ENCODE peak calls at places on chromosomes 4 and X, in eight cellular contexts. D is adrenal gland, B is tibial nerve, I is transverse colon, S is GM12891, Q is stomach, X is ovary, M is sigmoid colon. O is an unnamed sample.

GRCh38 chrX:100643943-100644587 is at the start of gene SRPX2:
- DNase-seq in D (peak), Q (no peak), X (peak), I (peak), M (peak), B (peak), S (no peak), O (peak)

GRCh38 chr4:172998527-172999469 is 169.8 kb upstream of the GALNT7 start:
- DNase-seq in X (no peak), S (no peak), B (no peak), Q (no peak), D (no peak), I (no peak), M (no peak), O (no peak)

GRCh38 chr4:926538-926937 is 5.6 kb downstream of the GAK start:
- DNase-seq in D (no peak), S (no peak), I (peak), X (no peak), B (no peak), Q (peak), M (no peak), O (peak)

GRCh38 chrX:65509400-65509799 is 25.2 kb downstream of the LAS1L start:
- DNase-seq in B (no peak), Q (no peak), S (no peak), I (no peak), X (no peak), D (no peak), M (no peak), O (no peak)

GRCh38 chr4:107736924-107737448 is 17.0 kb upstream of the PAPSS1 start:
- DNase-seq in M (no peak), Q (no peak), D (peak), I (peak), X (peak), B (no peak), S (no peak), O (peak)

GRCh38 chrX:10939384-10939783 is 171.7 kb upstream of the HCCS start:
- DNase-seq in B (no peak), Q (no peak), I (no peak), S (no peak), M (no peak), D (no peak), X (no peak), O (no peak)

GRCh38 chr4:94507708-94508107 is 56.0 kb downstream of the PDLIM5 start:
- DNase-seq in I (peak), S (no peak), D (peak), M (no peak), B (peak), Q (no peak), X (no peak), O (peak)

GRCh38 chr4:14379148-14379547 is 623.1 kb upstream of the CPEB2 start:
- DNase-seq in S (no peak), B (no peak), M (no peak), I (no peak), Q (no peak), X (no peak), D (no peak), O (no peak)

GRCh38 chr4:83639849-83640493 is 104.1 kb downstream of the GPAT3 start:
- DNase-seq in M (no peak), Q (peak), D (peak), B (peak), X (peak), S (peak), I (peak), O (peak)

GRCh38 chr4:20487446-20487845 is 212.8 kb upstream of the PACRGL start:
- DNase-seq in S (no peak), X (no peak), Q (no peak), B (no peak), M (no peak), I (no peak), D (no peak), O (no peak)

GRCh38 chrX:9682456-9682855 is 83.2 kb downstream of the GPR143 start:
- DNase-seq in M (no peak), S (no peak), I (peak), B (peak), Q (no peak), D (no peak), X (no peak), O (no peak)

GRCh38 chr4:138275216-138275615 is 33.1 kb upstream of the SLC7A11 start:
- DNase-seq in S (no peak), Q (no peak), I (no peak), M (no peak), X (no peak), B (no peak), D (no peak), O (no peak)

GRCh38 chr4:147078362-147078761 is 132.7 kb upstream of the TTC29 start:
- DNase-seq in M (no peak), I (no peak), B (no peak), S (no peak), Q (no peak), X (no peak), D (no peak), O (no peak)

GRCh38 chr4:170270628-170271027 is 180.9 kb upstream of the AADAT start:
- DNase-seq in D (no peak), B (no peak), S (no peak), X (no peak), I (no peak), Q (no peak), M (no peak), O (no peak)

GRCh38 chr4:159698336-159698735 is 595.5 kb downstream of the RAPGEF2 start:
- DNase-seq in X (no peak), D (no peak), I (no peak), B (no peak), Q (no peak), S (no peak), M (no peak), O (no peak)

GRCh38 chrX:133670394-133670793 is 255.1 kb upstream of the GPC4 start:
- DNase-seq in X (no peak), S (no peak), M (no peak), B (peak), D (no peak), I (no peak), Q (no peak), O (peak)

GRCh38 chrX:68421651-68422050 is 11.6 kb downstream of the OPHN1 start:
- DNase-seq in M (no peak), D (no peak), Q (no peak), I (no peak), B (no peak), X (no peak), S (no peak), O (no peak)

GRCh38 chrX:71167031-71167781 is 22.6 kb downstream of the NLGN3 start:
- DNase-seq in X (no peak), B (no peak), S (no peak), M (no peak), D (no peak), I (no peak), Q (no peak), O (no peak)

GRCh38 chr4:151665022-151665421 is 95.8 kb downstream of the GATB start:
- DNase-seq in S (no peak), D (no peak), Q (no peak), I (no peak), X (no peak), B (no peak), M (no peak), O (no peak)

GRCh38 chr4:147360301-147360700 is 120.6 kb upstream of the EDNRA start:
- DNase-seq in I (no peak), X (no peak), S (no peak), M (no peak), Q (no peak), D (no peak), B (no peak), O (no peak)

GRCh38 chr4:154503598-154503997 is 12.0 kb upstream of the DCHS2 start:
- DNase-seq in S (no peak), Q (no peak), X (no peak), B (no peak), I (no peak), D (no peak), M (no peak), O (no peak)

GRCh38 chr4:104592894-104593470 is 98.3 kb upstream of the CXXC4 start:
- DNase-seq in I (no peak), B (no peak), X (no peak), S (no peak), D (no peak), M (no peak), Q (no peak), O (no peak)

GRCh38 chr4:168744021-168744420 is 247.2 kb downstream of the PALLD start:
- DNase-seq in S (no peak), M (no peak), B (no peak), D (no peak), Q (no peak), I (no peak), X (no peak), O (no peak)

GRCh38 chr4:94559351-94559806 is 107.6 kb downstream of the PDLIM5 start:
- DNase-seq in S (no peak), Q (no peak), X (no peak), B (no peak), M (no peak), D (no peak), I (no peak), O (no peak)

GRCh38 chr4:174764105-174764729 is 64.8 kb downstream of the GLRA3 start:
- DNase-seq in D (no peak), S (no peak), Q (no peak), B (no peak), I (no peak), M (no peak), X (no peak), O (no peak)

GRCh38 chr4:185290018-185290607 is 80.7 kb downstream of the SNX25 start:
- DNase-seq in S (no peak), X (no peak), Q (no peak), D (no peak), I (no peak), B (no peak), M (no peak), O (no peak)

GRCh38 chrX:124010157-124010556 is 48.7 kb downstream of the STAG2 start:
- DNase-seq in X (no peak), Q (no peak), D (no peak), M (no peak), S (no peak), I (no peak), B (no peak), O (no peak)

GRCh38 chr4:3369781-3370660 is 71.7 kb upstream of the HGFAC start:
- DNase-seq in Q (no peak), D (no peak), S (no peak), X (no peak), B (no peak), I (no peak), M (peak), O (no peak)

GRCh38 chr4:106609917-106610316 is 241.3 kb upstream of the GIMD1 start:
- DNase-seq in Q (no peak), X (no peak), M (no peak), S (no peak), B (no peak), I (no peak), D (no peak), O (no peak)

GRCh38 chrX:66553973-66554372 is 84.9 kb downstream of the EDA2R start:
- DNase-seq in I (no peak), M (no peak), B (no peak), S (no peak), X (no peak), D (no peak), Q (no peak), O (no peak)

GRCh38 chr4:105434940-105435339 is 38.9 kb downstream of the PPA2 start:
- DNase-seq in Q (no peak), X (no peak), M (no peak), B (no peak), S (no peak), D (no peak), I (no peak), O (no peak)

GRCh38 chrX:72572248-72573157 is at the start of gene HDAC8:
- DNase-seq in S (peak), D (peak), B (peak), Q (peak), M (peak), I (peak), X (peak), O (peak)
- TF ChIP-seq POLR2A in S (no peak), D (peak), B (no peak), Q (no peak), M (no peak), I (no peak), X (no peak), O (peak)

GRCh38 chr4:80265571-80266266 is 745 bp upstream of the FGF5 start:
- DNase-seq in D (no peak), B (no peak), Q (no peak), S (no peak), I (no peak), X (no peak), M (no peak), O (no peak)

GRCh38 chr4:80266902-80267380 is 477 bp downstream of the FGF5 start:
- DNase-seq in M (no peak), B (no peak), S (no peak), I (no peak), Q (no peak), D (no peak), X (no peak), O (no peak)

GRCh38 chr4:80268081-80268823 is 1.8 kb downstream of the FGF5 start:
- DNase-seq in D (no peak), I (no peak), X (no peak), Q (no peak), B (no peak), M (no peak), S (no peak), O (no peak)

GRCh38 chr4:80264825-80265224 is 1.6 kb upstream of the FGF5 start:
- DNase-seq in B (no peak), M (no peak), I (no peak), D (no peak), X (no peak), Q (no peak), S (no peak), O (no peak)

GRCh38 chr4:80266267-80266901 is at the start of gene FGF5:
- DNase-seq in Q (no peak), D (no peak), X (peak), S (no peak), I (peak), M (peak), B (peak), O (no peak)
- TF ChIP-seq POLR2A in Q (no peak), D (no peak), X (no peak), S (no peak), I (no peak), M (peak), B (no peak), O (no peak)

DNA sequence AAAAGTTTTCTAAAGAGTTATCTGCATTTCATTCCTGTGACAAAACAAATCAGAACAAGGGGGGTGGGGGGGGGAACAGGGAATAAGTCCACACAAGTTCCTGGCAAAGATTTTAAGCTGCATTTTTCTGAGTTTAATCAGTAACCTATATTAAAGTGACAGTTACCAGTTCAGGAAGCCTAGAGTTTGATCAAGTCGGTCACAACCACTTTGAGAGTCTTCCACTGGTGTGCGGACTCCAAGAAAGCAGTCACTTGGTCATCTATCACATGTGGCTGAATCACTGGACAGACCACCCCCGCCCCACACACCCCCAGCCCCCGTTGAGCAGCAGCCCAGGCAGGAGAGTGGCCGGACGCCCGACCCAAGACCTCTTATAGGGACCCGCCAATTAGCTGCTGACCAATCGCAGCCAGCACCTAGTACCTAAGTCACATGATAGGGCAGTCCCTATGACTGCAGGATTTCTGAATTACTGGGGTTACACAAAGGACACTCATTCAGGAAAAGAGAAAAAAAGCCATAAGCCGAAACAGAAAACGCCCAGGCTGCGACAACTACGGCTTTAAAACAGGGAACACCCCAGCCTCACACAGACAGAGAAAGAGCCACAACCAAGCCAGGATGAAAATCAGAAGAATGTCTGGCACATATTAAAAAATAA is 569.4 kb upstream of the DIPK2B start:
- DNase-seq in D (peak), S (peak), I (peak), Q (peak), B (peak), M (peak), X (peak), O (peak)
- TF ChIP-seq POLR2A in D (peak), S (peak), I (peak), Q (no peak), B (no peak), M (peak), X (peak), O (peak)

GRCh38 chr4:53365486-53366300 is at the start of gene SCFD2:
- DNase-seq in S (peak), B (peak), M (peak), D (peak), I (peak), Q (peak), X (peak), O (peak)
- TF ChIP-seq POLR2A in S (peak), B (no peak), M (no peak), D (peak), I (no peak), Q (no peak), X (peak), O (peak)

O was measured in body of pancreas.